ENCODE peak calls at places on chromosomes 6 and 20, in eight cellular contexts. W is cardiac fibroblast, T is mammary epithelial cell, L is Calu3, G is fibroblast of mammary gland, K is adrenal gland, N is choroid plexus epithelial cell, H is suprapubic skin. Q is an unnamed sample.

GRCh38 chr6:149483302-149483701 is 1.5 kb downstream of the ZC3H12D start:
- DNase-seq in L (no peak), W (no peak), T (no peak), H (no peak), G (no peak), N (no peak), K (no peak), Q (no peak)

GRCh38 chr6:36858407-36858981 is 16.1 kb downstream of the PPIL1 start:
- DNase-seq in L (no peak), W (peak; percentile 85), G (peak; percentile 66), H (no peak), K (peak; percentile 87), N (peak; percentile 77), T (no peak), Q (no peak)

GRCh38 chr6:960356-960755 is 267.4 kb upstream of the EXOC2 start:
- DNase-seq in L (no peak), K (no peak), G (no peak), N (no peak), H (no peak), T (no peak), W (no peak), Q (no peak)

GRCh38 chr6:2264932-2265331 is 19.5 kb upstream of the GMDS start:
- DNase-seq in L (no peak), W (peak; percentile 35), T (peak; percentile 87), K (no peak), H (no peak), N (peak; percentile 60), G (peak; percentile 75), Q (peak; percentile 83)

GRCh38 chr6:113447088-113447831 is 409.9 kb upstream of the MARCKS start:
- DNase-seq in K (no peak), G (peak; percentile 94), T (peak; percentile 90), N (peak; percentile 94), W (peak; percentile 83), L (no peak), H (no peak), Q (peak; percentile 88)

GRCh38 chr6:93021235-93021909 is 398.0 kb downstream of the EPHA7 start:
- DNase-seq in K (no peak), L (no peak), T (no peak), H (no peak), W (no peak), N (no peak), G (no peak), Q (no peak)

GRCh38 chr20:49668181-49668877 is 45.3 kb downstream of the B4GALT5 start:
- DNase-seq in K (no peak), T (no peak), N (no peak), H (no peak), W (no peak), L (peak; percentile 71), G (no peak), Q (no peak)

GRCh38 chr20:50642288-50642803 is 49.0 kb downstream of the RIPOR3 start:
- DNase-seq in N (peak; percentile 36), H (no peak), W (peak; percentile 53), L (no peak), G (no peak), T (no peak), K (no peak), Q (no peak)

GRCh38 chr20:58956078-58956477 is 25.0 kb upstream of the NELFCD start:
- DNase-seq in W (no peak), H (no peak), T (no peak), G (no peak), L (no peak), N (no peak), K (no peak), Q (peak; percentile 74)

GRCh38 chr6:4583026-4583425 is 193.2 kb upstream of the CDYL start:
- DNase-seq in L (no peak), H (no peak), K (no peak), T (no peak), W (no peak), G (peak; percentile 40), N (no peak), Q (no peak)

GRCh38 chr6:105397987-105398386 is 4.9 kb downstream of the PREP start:
- DNase-seq in W (no peak), H (no peak), T (no peak), L (no peak), K (no peak), N (no peak), G (no peak), Q (no peak)

GRCh38 chr20:34636648-34637047 is 40.2 kb downstream of the PIGU start:
- DNase-seq in H (no peak), G (no peak), L (no peak), K (no peak), W (peak; percentile 25), T (no peak), N (no peak), Q (no peak)

GRCh38 chr6:37257320-37257633 is 295 bp upstream of the TBC1D22B start:
- DNase-seq in T (no peak), W (no peak), K (no peak), N (no peak), H (no peak), L (no peak), G (no peak), Q (no peak)

GRCh38 chr6:1325471-1326309 is 13.8 kb downstream of the FOXQ1 start:
- DNase-seq in H (no peak), K (no peak), N (peak; percentile 49), G (peak; percentile 77), L (peak; percentile 80), T (peak; percentile 96), W (peak; percentile 64), Q (peak; percentile 94)

GRCh38 chr6:36493859-36494258 is 51.1 kb downstream of the KCTD20 start:
- DNase-seq in L (no peak), G (no peak), W (no peak), H (no peak), N (peak; percentile 25), K (no peak), T (peak; percentile 17), Q (peak; percentile 53)

GRCh38 chr20:8156603-8157079 is 24.6 kb downstream of the PLCB1 start:
- DNase-seq in T (no peak), L (no peak), G (peak; percentile 39), W (no peak), N (peak; percentile 28), K (peak; percentile 39), H (no peak), Q (peak; percentile 26)

GRCh38 chr6:95133578-95133977 is 443.8 kb upstream of the MANEA start:
- DNase-seq in G (no peak), L (peak; percentile 14), K (no peak), T (peak; percentile 51), H (no peak), N (peak; percentile 54), W (no peak), Q (peak; percentile 22)

GRCh38 chr20:16575390-16576140 is 2.3 kb upstream of the KIF16B start:
- DNase-seq in N (no peak), T (no peak), G (no peak), H (no peak), L (no peak), W (no peak), K (peak; percentile 34), Q (no peak)

GRCh38 chr6:25253371-25253770 is 25.8 kb upstream of the CARMIL1 start:
- DNase-seq in G (no peak), L (no peak), N (no peak), T (peak; percentile 64), K (no peak), H (no peak), W (no peak), Q (peak; percentile 46)

GRCh38 chr20:59829415-59830106 is 103.9 kb downstream of the SYCP2 start:
- DNase-seq in H (peak; percentile 44), G (no peak), W (no peak), N (no peak), L (no peak), K (no peak), T (no peak), Q (peak; percentile 26)

GRCh38 chr6:3906191-3907019 is 57.2 kb downstream of the FAM50B start:
- DNase-seq in T (no peak), W (no peak), H (peak; percentile 67), K (no peak), N (no peak), L (no peak), G (no peak), Q (no peak)

DNA sequence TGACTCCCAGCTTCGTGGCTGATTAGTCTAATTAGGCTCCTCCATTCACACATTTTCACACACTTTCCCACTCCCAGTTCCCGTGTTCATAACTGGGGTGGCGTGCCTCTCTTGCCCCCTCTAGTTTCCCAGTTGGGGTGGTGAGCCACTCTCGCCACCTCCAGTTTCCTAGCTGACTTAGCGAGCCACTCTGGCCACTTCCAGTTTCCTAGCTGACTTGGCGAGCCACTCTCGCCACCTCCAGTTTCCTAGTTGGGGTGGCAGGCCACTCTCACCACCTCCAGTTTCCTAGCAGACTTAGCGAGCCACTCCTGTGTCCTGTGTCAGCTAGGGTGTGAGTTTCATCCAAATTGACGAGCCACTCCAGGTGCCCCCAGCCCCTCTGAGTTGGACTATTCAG is 7.4 kb upstream of the GMPR start:
- DNase-seq in L (no peak), K (no peak), N (no peak), W (no peak), H (no peak), T (no peak), G (no peak), Q (no peak)
- TF ChIP-seq CTCF in L (no peak), K (no peak), N (no peak), W (no peak), H (no peak), T (no peak), G (no peak), Q (no peak)

GRCh38 chr6:13575377-13575775 is 975 bp downstream of the SIRT5 start:
- DNase-seq in K (no peak), L (no peak), T (no peak), G (no peak), W (no peak), H (no peak), N (no peak), Q (no peak)
- TF ChIP-seq CTCF in K (peak; percentile 81), L (peak; percentile 68), T (peak; percentile 67), G (peak; percentile 78), W (peak; percentile 71), H (peak; percentile 70), N (peak; percentile 84), Q (peak; percentile 80)

DNA sequence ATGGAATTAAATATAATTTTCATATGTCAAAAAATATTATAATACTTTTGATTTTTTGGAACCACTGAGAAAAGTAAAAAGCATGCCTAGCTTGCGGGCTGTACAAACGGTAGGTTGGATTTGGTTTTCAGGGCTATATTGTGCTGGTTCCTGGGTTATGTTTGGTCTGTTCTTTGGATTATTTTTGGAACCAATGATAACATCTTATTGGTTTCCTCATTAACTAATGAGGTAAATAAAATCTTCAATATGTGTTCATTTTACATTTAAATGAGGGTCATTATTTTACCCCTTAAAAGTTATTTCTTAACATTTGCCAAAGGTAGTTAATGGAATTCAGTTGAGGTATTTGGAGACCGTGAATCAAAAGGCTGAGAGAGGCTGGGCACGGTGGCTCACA is 96.6 kb downstream of the IMPG1 start:
- DNase-seq in L (no peak), W (no peak), N (no peak), H (no peak), K (no peak), G (no peak), T (no peak), Q (no peak)
- TF ChIP-seq CTCF in L (no peak), W (no peak), N (no peak), H (no peak), K (no peak), G (no peak), T (no peak), Q (no peak)

DNA sequence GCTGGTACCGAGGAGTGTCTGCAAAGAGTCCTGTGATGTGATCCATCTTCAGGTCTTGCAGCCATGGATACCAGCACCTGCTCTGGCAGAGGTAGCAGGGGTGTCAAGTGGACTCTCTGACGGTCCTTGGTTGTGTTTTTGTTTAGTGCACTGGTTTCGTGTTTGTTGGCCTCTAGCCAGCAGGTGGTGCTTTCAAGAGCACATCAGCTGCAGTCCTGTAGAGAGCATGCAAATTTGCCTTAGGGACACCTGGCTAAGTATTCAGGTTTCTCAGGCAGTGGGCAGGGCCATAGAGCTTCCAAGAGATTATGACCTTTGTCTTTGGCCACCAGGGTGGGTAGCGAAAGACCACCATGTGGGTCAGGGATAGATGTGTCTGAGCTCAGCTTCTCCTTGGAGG is 14.5 kb upstream of the RGS17 start:
- DNase-seq in N (no peak), L (no peak), K (no peak), G (no peak), W (no peak), T (no peak), H (no peak), Q (no peak)
- TF ChIP-seq CTCF in N (no peak), L (no peak), K (no peak), G (no peak), W (no peak), T (no peak), H (no peak), Q (no peak)